ENCODE peak calls at places on chromosomes 16 and 17, in four cellular contexts. X is activated gamma-delta T cell treated with Interleukin-2 at 50 U/mL for 16 hours; W is NCI-H446 treated with DMSO at 0.1 percent for 48 hours; Q is stimulated activated CD4-positive, alpha-beta T cell treated with anti-CD3 and anti-CD28 coated beads, Interleukin-12 subunit alpha, Interleukin-12 subunit beta, amount 100 ng/mL, for 48 hours. F is an unnamed sample.

GRCh38 chr17:74015316-74015715 is 188.2 kb upstream of the RPL38 start:
- DNase-seq in W (no peak), X (no peak), Q (no peak), F (no peak)

GRCh38 chr16:2471016-2471652 is at the start of gene NTN3:
- DNase-seq in W (peak; percentile 83), X (no peak), Q (no peak), F (no peak)

GRCh38 chr17:74332763-74333220 is 6.8 kb downstream of the KIF19 start:
- DNase-seq in Q (no peak), X (no peak), W (no peak), F (no peak)

GRCh38 chr16:89376812-89377445 is 113.4 kb downstream of the ANKRD11 start:
- DNase-seq in Q (no peak), W (no peak), X (no peak), F (no peak)

GRCh38 chr17:18301081-18301480 is 13.7 kb downstream of the TOP3A start:
- DNase-seq in Q (no peak), X (no peak), W (no peak), F (no peak)

GRCh38 chr16:85428899-85429775 is 184.0 kb upstream of the GSE1 start:
- DNase-seq in X (peak; percentile 2), W (no peak), Q (no peak), F (no peak)

GRCh38 chr16:88560722-88561484 is 9.3 kb upstream of the ZC3H18 start:
- DNase-seq in Q (no peak), W (no peak), X (no peak), F (no peak)

GRCh38 chr16:78599271-78599670 is 499.8 kb downstream of the WWOX start:
- DNase-seq in X (no peak), Q (no peak), W (no peak), F (no peak)

GRCh38 chr16:66084306-66084705 is 282.2 kb upstream of the CDH5 start:
- DNase-seq in X (no peak), Q (no peak), W (no peak), F (no peak)

GRCh38 chr17:17032131-17032692 is 10.0 kb upstream of the MPRIP start:
- DNase-seq in Q (no peak), X (no peak), W (no peak), F (no peak)

GRCh38 chr17:65589321-65589720 is 27.9 kb upstream of the AXIN2 start:
- DNase-seq in Q (no peak), X (no peak), W (no peak), F (no peak)

GRCh38 chr16:53054670-53055485 is at the start of gene CHD9:
- DNase-seq in Q (peak; percentile 61), X (peak; percentile 65), W (peak; percentile 72), F (peak; percentile 74)

GRCh38 chr17:80055597-80055996 is 19.2 kb downstream of the CCDC40 start:
- DNase-seq in Q (no peak), X (no peak), W (no peak), F (no peak)

GRCh38 chr17:59611503-59611902 is 8.2 kb upstream of the CLTC start:
- DNase-seq in W (no peak), X (no peak), Q (no peak), F (no peak)

GRCh38 chr16:19463468-19464315 is 46.0 kb downstream of the TMC5 start:
- DNase-seq in W (no peak), Q (no peak), X (no peak), F (no peak)

GRCh38 chr16:68319185-68319908 is 8.5 kb downstream of the PRMT7 start:
- DNase-seq in X (no peak), W (no peak), Q (peak; percentile 42), F (no peak)

GRCh38 chr17:74943808-74944522 is 8.3 kb downstream of the OTOP3 start:
- DNase-seq in Q (no peak), W (no peak), X (no peak), F (no peak)

GRCh38 chr16:66508261-66508913 is 41.5 kb downstream of the TK2 start:
- DNase-seq in Q (no peak), W (peak; percentile 43), X (no peak), F (no peak)

GRCh38 chr16:89155184-89155679 is 16.3 kb upstream of the CDH15 start:
- DNase-seq in Q (no peak), W (no peak), X (no peak), F (no peak)

GRCh38 chr16:25707982-25708583 is 16.3 kb downstream of the HS3ST4 start:
- DNase-seq in W (peak; percentile 0), Q (no peak), X (no peak), F (peak; percentile 20)

GRCh38 chr17:63399856-63400255 is 46.2 kb downstream of the CYB561 start:
- DNase-seq in Q (no peak), W (no peak), X (no peak), F (no peak)

GRCh38 chr17:39553326-39553945 is 54.3 kb downstream of the NEUROD2 start:
- DNase-seq in W (no peak), Q (no peak), X (no peak), F (no peak)

GRCh38 chr17:385195-385835 is 32.7 kb upstream of the RPH3AL start:
- DNase-seq in X (no peak), W (no peak), Q (no peak), F (no peak)

GRCh38 chr17:72021417-72022041 is 99.3 kb upstream of the SOX9 start:
- DNase-seq in Q (no peak), X (no peak), W (no peak), F (no peak)

GRCh38 chr17:64938925-64939474 is 19.7 kb upstream of the LRRC37A3 start:
- DNase-seq in W (no peak), X (peak; percentile 44), Q (peak; percentile 18), F (peak; percentile 54)

GRCh38 chr17:31310260-31310659 is 3.6 kb downstream of the EVI2B start:
- DNase-seq in Q (no peak), X (peak; percentile 61), W (no peak), F (no peak)

GRCh38 chr17:40399185-40399584 is 18.5 kb downstream of the TOP2A start:
- DNase-seq in Q (no peak), W (peak; percentile 19), X (no peak), F (no peak)

GRCh38 chr17:73268582-73269328 is 7.1 kb upstream of the CPSF4L start:
- DNase-seq in W (no peak), X (no peak), Q (no peak), F (peak; percentile 58)

GRCh38 chr17:62094175-62094574 is 29.1 kb upstream of the MED13 start:
- DNase-seq in W (no peak), X (no peak), Q (no peak), F (no peak)

GRCh38 chr17:73902416-73903181 is 258.4 kb upstream of the SDK2 start:
- DNase-seq in Q (no peak), X (no peak), W (no peak), F (no peak)

GRCh38 chr17:39450051-39450450 is 1.0 kb downstream of the MED1 start:
- DNase-seq in W (no peak), Q (no peak), X (no peak), F (no peak)

GRCh38 chr16:63982156-63982555 is 1139.7 kb downstream of the CDH11 start:
- DNase-seq in W (no peak), X (no peak), Q (no peak), F (no peak)

GRCh38 chr16:17518441-17518840 is 47.7 kb upstream of the XYLT1 start:
- DNase-seq in Q (no peak), W (no peak), X (no peak), F (no peak)

GRCh38 chr17:75869282-75870141 is 8.9 kb downstream of the TRIM47 start:
- DNase-seq in X (no peak), Q (no peak), W (peak; percentile 64), F (no peak)

GRCh38 chr17:79042421-79043190 is 18.6 kb downstream of the C1QTNF1 start:
- DNase-seq in W (no peak), Q (peak; percentile 55), X (peak; percentile 67), F (no peak)

GRCh38 chr17:45225964-45226530 is 4.4 kb downstream of the FMNL1 start:
- DNase-seq in Q (peak; percentile 92), W (no peak), X (peak; percentile 98), F (peak; percentile 98)

GRCh38 chr16:69859105-69859969 is 91.8 kb upstream of the CLEC18A start:
- DNase-seq in X (no peak), Q (no peak), W (no peak), F (no peak)

F was measured in HL-60.